ENCODE peak calls at places on chromosomes 7 and 10, in seven cellular contexts. M is ovary; T is NCI-H1930; F is activated CD4-positive, alpha-beta T cell treated with anti-CD3 and anti-CD28 coated beads, Interleukin-2, amount 50 U/mL, for 24 hours; E is naive thymus-derived CD8-positive, alpha-beta T cell; Y is activated CD8-positive, alpha-beta memory T cell treated with anti-CD3 and anti-CD28 coated beads, Interleukin-2, amount 50 U/mL, for 4 hours; D is endothelial cell. B is an unnamed sample.

GRCh38 chr7:5426226-5426475 is 2.5 kb upstream of the TNRC18 start:
- DNase-seq in Y (no peak), E (no peak), T (no peak), M (no peak), D (no peak), F (no peak), B (no peak)

GRCh38 chr7:94043299-94043698 is 39.1 kb upstream of the BET1 start:
- DNase-seq in E (no peak), M (no peak), Y (no peak), T (no peak), D (no peak), F (no peak), B (no peak)

GRCh38 chr7:50676079-50676478 is 106.6 kb downstream of the GRB10 start:
- DNase-seq in E (no peak), D (no peak), F (no peak), M (no peak), T (no peak), Y (no peak), B (no peak)

GRCh38 chr10:110820321-110820814 is 51.4 kb upstream of the PDCD4 start:
- DNase-seq in Y (no peak), T (no peak), F (no peak), M (peak), D (no peak), E (no peak), B (no peak)

GRCh38 chr10:6314620-6315205 is 112.0 kb downstream of the PFKFB3 start:
- DNase-seq in D (no peak), M (no peak), Y (no peak), F (no peak), T (no peak), E (no peak), B (peak)

GRCh38 chr7:2715341-2716231 is 27.6 kb downstream of the AMZ1 start:
- DNase-seq in F (no peak), T (no peak), M (no peak), Y (peak), E (peak), D (no peak), B (no peak)

GRCh38 chr7:2198206-2198605 is 34.5 kb downstream of the MAD1L1 start:
- DNase-seq in T (no peak), M (no peak), F (no peak), E (no peak), D (no peak), Y (no peak), B (no peak)

GRCh38 chr7:55589905-55590304 is 17.6 kb upstream of the VOPP1 start:
- DNase-seq in M (no peak), D (no peak), T (no peak), Y (no peak), F (no peak), E (no peak), B (no peak)

GRCh38 chr10:95440756-95441546 is 120.2 kb downstream of the SORBS1 start:
- DNase-seq in M (no peak), T (no peak), F (no peak), D (no peak), Y (no peak), E (no peak), B (no peak)

GRCh38 chr10:104680467-104681401 is 39.6 kb downstream of the SORCS3 start:
- DNase-seq in D (peak), T (no peak), F (no peak), Y (no peak), M (no peak), E (no peak), B (no peak)

GRCh38 chr7:28904539-28905143 is 53.5 kb downstream of the TRIL start:
- DNase-seq in F (no peak), Y (no peak), E (no peak), T (no peak), M (no peak), D (no peak), B (no peak)

GRCh38 chr7:70788276-70788675 is 343.7 kb upstream of the GALNT17 start:
- DNase-seq in T (no peak), Y (no peak), F (no peak), M (no peak), D (no peak), E (no peak), B (peak)

GRCh38 chr10:93505075-93505474 is 8.7 kb downstream of the CEP55 start:
- DNase-seq in Y (no peak), E (no peak), M (no peak), F (no peak), D (no peak), T (no peak), B (no peak)

GRCh38 chr10:82866424-82867020 is 991.5 kb downstream of the NRG3 start:
- DNase-seq in M (no peak), T (no peak), E (no peak), F (no peak), D (no peak), Y (no peak), B (no peak)

GRCh38 chr7:100063376-100063775 is 13.8 kb downstream of the ZSCAN21 start:
- DNase-seq in M (no peak), E (no peak), D (no peak), T (no peak), F (no peak), Y (no peak), B (no peak)

GRCh38 chr7:44195901-44196300 is 4.9 kb upstream of the YKT6 start:
- DNase-seq in T (no peak), E (no peak), Y (no peak), M (no peak), F (no peak), D (no peak), B (no peak)

GRCh38 chr10:52280051-52280450 is 34.0 kb upstream of the DKK1 start:
- DNase-seq in D (no peak), F (no peak), M (no peak), T (no peak), E (no peak), Y (no peak), B (no peak)

GRCh38 chr10:89352802-89353201 is 25.0 kb downstream of the IFIT3 start:
- DNase-seq in D (no peak), F (no peak), Y (no peak), M (no peak), T (no peak), E (no peak), B (no peak)

GRCh38 chr7:50869108-50869716 is 86.5 kb upstream of the GRB10 start:
- DNase-seq in M (no peak), F (no peak), E (no peak), T (no peak), D (no peak), Y (no peak), B (no peak)

GRCh38 chr10:67550042-67550441 is 146.0 kb downstream of the CTNNA3 start:
- DNase-seq in D (no peak), M (no peak), F (no peak), T (no peak), E (no peak), Y (no peak), B (no peak)

GRCh38 chr7:95632609-95633008 is 36.3 kb upstream of the PDK4 start:
- DNase-seq in T (no peak), F (no peak), M (no peak), E (no peak), Y (no peak), D (no peak), B (no peak)

GRCh38 chr10:17831896-17832295 is 22.7 kb downstream of the MRC1 start:
- DNase-seq in F (no peak), T (no peak), E (no peak), Y (no peak), D (no peak), M (no peak), B (no peak)

GRCh38 chr10:3048114-3049019 is 19.0 kb upstream of the PFKP start:
- DNase-seq in F (no peak), E (no peak), D (no peak), M (no peak), T (no peak), Y (no peak), B (no peak)

GRCh38 chr10:24894728-24895127 is 57.7 kb downstream of the PRTFDC1 start:
- DNase-seq in Y (no peak), T (no peak), F (no peak), E (peak), M (no peak), D (no peak), B (no peak)

GRCh38 chr10:63587191-63587590 is 66.0 kb downstream of the REEP3 start:
- DNase-seq in T (no peak), E (no peak), Y (no peak), F (no peak), D (no peak), M (no peak), B (no peak)

GRCh38 chr10:69512901-69513300 is 60.3 kb downstream of the NEUROG3 start:
- DNase-seq in M (no peak), T (no peak), Y (no peak), D (no peak), E (no peak), F (no peak), B (no peak)

GRCh38 chr10:130403153-130403890 is 267.1 kb downstream of the GLRX3 start:
- DNase-seq in Y (no peak), F (no peak), D (no peak), M (no peak), T (no peak), E (no peak), B (no peak)

GRCh38 chr7:31875424-31875823 is 188.4 kb downstream of the PPP1R17 start:
- DNase-seq in T (no peak), Y (no peak), D (no peak), F (no peak), M (no peak), E (no peak), B (no peak)

GRCh38 chr10:114024876-114025609 is 18.6 kb upstream of the ADRB1 start:
- DNase-seq in M (no peak), F (no peak), Y (no peak), T (no peak), D (no peak), E (no peak), B (no peak)

GRCh38 chr7:149209518-149210269 is 14.3 kb downstream of the ZNF282 start:
- DNase-seq in F (peak), M (no peak), D (peak), Y (peak), T (peak), E (peak), B (peak)

GRCh38 chr10:22427890-22428571 is 82.7 kb downstream of the SPAG6 start:
- DNase-seq in Y (no peak), T (no peak), E (no peak), D (no peak), F (no peak), M (no peak), B (no peak)

GRCh38 chr7:112508404-112508803 is 27.6 kb downstream of the LSMEM1 start:
- DNase-seq in F (no peak), E (no peak), D (no peak), T (no peak), M (no peak), Y (no peak), B (no peak)

GRCh38 chr10:91613411-91614253 is 19.2 kb downstream of the PPP1R3C start:
- DNase-seq in Y (no peak), T (no peak), F (no peak), D (no peak), E (no peak), M (no peak), B (no peak)

GRCh38 chr7:131302876-131303707 is 24.6 kb upstream of the MKLN1 start:
- DNase-seq in M (no peak), E (peak), F (no peak), T (no peak), D (peak), Y (peak), B (peak)

GRCh38 chr7:95749044-95749443 is 23.3 kb upstream of the DYNC1I1 start:
- DNase-seq in F (no peak), Y (no peak), T (no peak), D (no peak), M (no peak), E (no peak), B (no peak)

GRCh38 chr7:31663072-31663471 is 23.9 kb upstream of the PPP1R17 start:
- DNase-seq in D (peak), F (no peak), Y (no peak), M (no peak), E (no peak), T (no peak), B (peak)

GRCh38 chr10:33334839-33335549 is 527 bp upstream of the NRP1 start:
- DNase-seq in Y (no peak), D (peak), E (peak), F (peak), T (peak), M (peak), B (peak)